ENCODE peak calls at places on chromosomes 7 and 10, in four cellular contexts. E is heart left ventricle, R is gastrocnemius medialis, A is spleen. U is an unnamed sample.

GRCh38 chr10:53598914-53599313 is 826.3 kb upstream of the MBL2 start:
- DNase-seq in E (no peak), R (no peak), A (no peak), U (no peak)

GRCh38 chr7:77415474-77415821 is 701 bp downstream of the GSAP start:
- DNase-seq in E (no peak), R (peak; percentile 14), A (peak; percentile 93), U (peak; percentile 40)

GRCh38 chr10:127452568-127452967 is 96.5 kb upstream of the NPS start:
- DNase-seq in E (no peak), R (no peak), A (no peak), U (no peak)

GRCh38 chr7:17832820-17833219 is 107.5 kb downstream of the SNX13 start:
- DNase-seq in E (no peak), R (no peak), A (no peak), U (no peak)

GRCh38 chr7:75572396-75572795 is 80.3 kb downstream of the SPDYE5 start:
- DNase-seq in E (no peak), R (no peak), A (no peak), U (no peak)

GRCh38 chr7:22016547-22016946 is 70.8 kb upstream of the CDCA7L start:
- DNase-seq in E (no peak), R (no peak), A (no peak), U (no peak)

GRCh38 chr7:46628389-46628788 is 707.3 kb upstream of the IGFBP3 start:
- DNase-seq in E (no peak), R (no peak), A (no peak), U (no peak)

GRCh38 chr10:52729259-52730104 is 43.1 kb downstream of the MBL2 start:
- DNase-seq in E (no peak), R (no peak), A (no peak), U (no peak)

GRCh38 chr10:23158370-23158769 is 33.7 kb upstream of the PTF1A start:
- DNase-seq in E (no peak), R (no peak), A (no peak), U (no peak)

GRCh38 chr10:35470535-35470934 is 134.2 kb downstream of the CCNY start:
- DNase-seq in E (no peak), R (no peak), A (no peak), U (no peak)

GRCh38 chr10:49143249-49143648 is 9.4 kb upstream of the FAM170B start:
- DNase-seq in E (no peak), R (no peak), A (no peak), U (no peak)

GRCh38 chr10:103648231-103648950 is 154.9 kb downstream of the NEURL1 start:
- DNase-seq in E (no peak), R (no peak), A (no peak), U (no peak)

GRCh38 chr7:141072548-141073172 is 1.2 kb upstream of the TMEM178B start:
- DNase-seq in E (peak; percentile 77), R (peak; percentile 69), A (no peak), U (no peak)

GRCh38 chr10:3248526-3249255 is 76.1 kb upstream of the PITRM1 start:
- DNase-seq in E (no peak), R (no peak), A (no peak), U (no peak)

GRCh38 chr7:80443336-80443735 is 68.5 kb downstream of the GNAT3 start:
- DNase-seq in E (no peak), R (no peak), A (no peak), U (no peak)

GRCh38 chr10:112362833-112363232 is 11.1 kb upstream of the ACSL5 start:
- DNase-seq in E (peak; percentile 65), R (peak; percentile 62), A (no peak), U (no peak)

GRCh38 chr10:27661511-27662286 is 83.9 kb downstream of the MKX start:
- DNase-seq in E (no peak), R (no peak), A (no peak), U (no peak)

GRCh38 chr10:630581-631073 is 58.8 kb downstream of the DIP2C start:
- DNase-seq in E (no peak), R (no peak), A (peak; percentile 72), U (no peak)

GRCh38 chr10:64071218-64071617 is 550.0 kb downstream of the REEP3 start:
- DNase-seq in E (no peak), R (no peak), A (no peak), U (no peak)

GRCh38 chr10:108616559-108617285 is 1306.6 kb downstream of the XPNPEP1 start:
- DNase-seq in E (no peak), R (no peak), A (no peak), U (no peak)

GRCh38 chr7:96624954-96625353 is 84.7 kb downstream of the SEM1 start:
- DNase-seq in E (no peak), R (no peak), A (no peak), U (no peak)

GRCh38 chr7:3091631-3092030 is 48.0 kb upstream of the CARD11 start:
- DNase-seq in E (no peak), R (no peak), A (no peak), U (no peak)

GRCh38 chr10:60413306-60414012 is 23.8 kb upstream of the ANK3 start:
- DNase-seq in E (no peak), R (peak; percentile 39), A (no peak), U (no peak)

GRCh38 chr10:97024181-97025073 is 161.3 kb downstream of the SLIT1 start:
- DNase-seq in E (no peak), R (peak; percentile 78), A (no peak), U (no peak)

GRCh38 chr7:2701832-2702593 is 14.0 kb downstream of the AMZ1 start:
- DNase-seq in E (no peak), R (peak; percentile 71), A (no peak), U (no peak)

GRCh38 chr10:75353183-75353582 is 48.4 kb downstream of the ZNF503 start:
- DNase-seq in E (no peak), R (no peak), A (no peak), U (no peak)

GRCh38 chr10:61758440-61758839 is 95.7 kb downstream of the CABCOCO1 start:
- DNase-seq in E (no peak), R (no peak), A (no peak), U (no peak)

GRCh38 chr10:80046629-80047441 is 31.6 kb upstream of the TMEM254 start:
- DNase-seq in E (peak; percentile 87), R (peak; percentile 40), A (peak; percentile 92), U (peak; percentile 25)

GRCh38 chr10:33539137-33539536 is 204.7 kb upstream of the NRP1 start:
- DNase-seq in E (no peak), R (no peak), A (no peak), U (no peak)

GRCh38 chr7:51680594-51681409 is 364.2 kb upstream of the COBL start:
- DNase-seq in E (no peak), R (no peak), A (no peak), U (no peak)

GRCh38 chr7:158320328-158320727 is 267.3 kb downstream of the PTPRN2 start:
- DNase-seq in E (no peak), R (no peak), A (peak; percentile 56), U (no peak)

GRCh38 chr7:45143616-45144015 is 14.0 kb upstream of the RAMP3 start:
- DNase-seq in E (no peak), R (no peak), A (peak; percentile 1), U (no peak)

GRCh38 chr10:17980796-17981195 is 29.1 kb downstream of the SLC39A12 start:
- DNase-seq in E (no peak), R (no peak), A (no peak), U (no peak)

GRCh38 chr7:134777908-134778580 is 1.4 kb upstream of the CALD1 start:
- DNase-seq in E (no peak), R (no peak), A (no peak), U (no peak)

GRCh38 chr7:158245724-158246041 is 341.9 kb downstream of the PTPRN2 start:
- DNase-seq in E (no peak), R (no peak), A (peak; percentile 55), U (no peak)

GRCh38 chr10:43202224-43202656 is 64.0 kb downstream of the CSGALNACT2 start:
- DNase-seq in E (peak; percentile 64), R (peak; percentile 7), A (peak; percentile 88), U (peak; percentile 72)

GRCh38 chr10:133537551-133538545 is 10.7 kb downstream of the CYP2E1 start:
- DNase-seq in E (no peak), R (no peak), A (no peak), U (no peak)
- TF ChIP-seq POLR2A in E (no peak), R (no peak), A (no peak), U (no peak)

GRCh38 chr10:4283841-4284610 is 499.0 kb upstream of the KLF6 start:
- DNase-seq in E (peak; percentile 78), R (peak; percentile 68), A (no peak), U (no peak)
- TF ChIP-seq POLR2A in E (no peak), R (no peak), A (no peak), U (no peak)

GRCh38 chr7:120856621-120857352 is 1.2 kb downstream of the TSPAN12 start:
- DNase-seq in E (peak; percentile 66), R (peak; percentile 12), A (peak; percentile 79), U (peak; percentile 26)

GRCh38 chr7:120860151-120860550 is 2.2 kb upstream of the TSPAN12 start:
- DNase-seq in E (no peak), R (no peak), A (no peak), U (no peak)

GRCh38 chr7:120856198-120856597 is 1.7 kb downstream of the TSPAN12 start:
- DNase-seq in E (no peak), R (no peak), A (no peak), U (no peak)

GRCh38 chr7:120858299-120858636 is 324 bp upstream of the TSPAN12 start:
- DNase-seq in E (no peak), R (no peak), A (no peak), U (no peak)

GRCh38 chr7:120857558-120858298 is at the start of gene TSPAN12:
- DNase-seq in E (peak; percentile 93), R (peak; percentile 61), A (peak; percentile 90), U (peak; percentile 73)
- TF ChIP-seq POLR2A in E (no peak), R (no peak), A (no peak), U (peak; percentile 51)

GRCh38 chr10:93478873-93479272 is 3.3 kb downstream of the MYOF start:
- DNase-seq in E (no peak), R (no peak), A (no peak), U (no peak)

GRCh38 chr10:93485690-93486089 is 3.6 kb upstream of the MYOF start:
- DNase-seq in E (no peak), R (no peak), A (no peak), U (no peak)

GRCh38 chr10:93481213-93481930 is 762 bp downstream of the MYOF start:
- DNase-seq in E (no peak), R (no peak), A (no peak), U (no peak)

GRCh38 chr10:93476756-93477155 is 5.4 kb downstream of the MYOF start:
- DNase-seq in E (no peak), R (no peak), A (no peak), U (no peak)

DNA sequence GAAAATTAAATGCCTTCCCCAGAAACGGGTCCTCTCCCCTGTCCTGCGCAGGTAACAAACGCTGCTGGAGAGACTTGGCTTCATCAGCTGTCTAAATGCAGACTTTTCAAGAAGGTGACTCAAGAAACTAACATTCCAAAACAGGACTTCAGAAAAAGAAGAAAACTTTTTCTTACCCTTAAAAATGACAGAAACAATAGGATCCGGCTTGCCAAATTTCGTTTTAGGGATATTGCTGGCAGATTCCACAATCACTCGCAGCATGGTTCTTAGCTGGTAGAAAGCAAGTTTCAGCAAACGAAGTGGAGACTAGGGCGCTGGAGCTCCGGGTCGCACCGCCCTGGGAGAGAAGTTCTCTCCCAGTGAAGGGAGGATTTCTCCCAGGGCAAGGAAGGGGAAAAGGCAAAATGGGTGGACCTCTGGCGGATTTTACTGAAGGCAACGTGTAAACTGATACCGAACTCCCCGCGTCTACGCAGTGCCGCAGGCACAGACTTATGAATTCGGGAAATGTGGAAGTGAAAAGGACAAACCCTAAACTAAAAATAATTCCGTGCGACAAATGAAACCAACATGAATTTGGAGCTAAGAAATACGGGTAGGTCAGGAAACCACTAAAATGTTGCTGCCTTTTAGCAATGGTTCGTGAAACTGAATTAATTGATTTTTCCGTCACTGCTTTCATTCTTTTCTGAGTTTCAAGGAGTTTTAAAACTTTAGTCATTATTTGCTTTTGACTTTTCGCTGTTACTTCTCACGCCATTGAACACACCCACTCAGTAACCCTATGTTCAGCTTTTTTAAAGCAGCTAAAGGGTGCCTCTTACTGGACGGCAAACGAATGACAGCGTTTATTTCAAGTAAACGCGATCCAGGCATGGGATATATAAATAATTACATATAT is at the start of gene MYOF:
- DNase-seq in E (peak; percentile 72), R (peak; percentile 28), A (no peak), U (peak; percentile 34)
- TF ChIP-seq POLR2A in E (no peak), R (peak; percentile 28), A (no peak), U (no peak)